ENCODE peak calls at places on chromosomes 1 and 21, in six cellular contexts. R is K562, J is H1, T is SK-N-SH, U is HepG2, E is GM12878. A is an unnamed sample.

GRCh38 chr21:40850071-40850470 is 3.1 kb upstream of the DSCAM start:
- DNase-seq in R (no peak), J (no peak), T (no peak), U (no peak), E (no peak), A (peak; percentile 67)

GRCh38 chr1:118944133-118944532 is 44.0 kb downstream of the TBX15 start:
- DNase-seq in R (no peak), J (no peak), T (no peak), U (no peak), E (no peak), A (no peak)

GRCh38 chr21:45584786-45585185 is 42.5 kb upstream of the SLC19A1 start:
- DNase-seq in R (no peak), J (no peak), T (no peak), U (no peak), E (no peak), A (no peak)

GRCh38 chr1:2628933-2629626 is 3.7 kb downstream of the MMEL1 start:
- DNase-seq in R (no peak), J (no peak), T (peak; percentile 42), U (no peak), E (no peak), A (no peak)

GRCh38 chr1:200231787-200232222 is 178.0 kb downstream of the ZNF281 start:
- DNase-seq in R (no peak), J (no peak), T (no peak), U (peak; percentile 17), E (no peak), A (no peak)

GRCh38 chr1:200051620-200052019 is 24.1 kb downstream of the NR5A2 start:
- DNase-seq in R (no peak), J (no peak), T (no peak), U (no peak), E (no peak), A (no peak)

GRCh38 chr1:161037661-161038522 is 872 bp downstream of the TSTD1 start:
- DNase-seq in R (no peak), J (peak; percentile 74), T (no peak), U (no peak), E (no peak), A (no peak)

GRCh38 chr1:78168306-78168705 is 122.5 kb downstream of the GIPC2 start:
- DNase-seq in R (no peak), J (no peak), T (no peak), U (no peak), E (no peak), A (no peak)

GRCh38 chr1:70633004-70633403 is 221.9 kb downstream of the CTH start:
- DNase-seq in R (peak; percentile 26), J (no peak), T (no peak), U (no peak), E (no peak), A (no peak)

GRCh38 chr21:33848252-33848953 is 67.2 kb downstream of the ATP5PO start:
- DNase-seq in R (no peak), J (no peak), T (no peak), U (no peak), E (no peak), A (no peak)

GRCh38 chr1:201361652-201362504 is 15.6 kb downstream of the TNNT2 start:
- DNase-seq in R (peak; percentile 66), J (peak; percentile 88), T (peak; percentile 93), U (peak; percentile 28), E (no peak), A (peak; percentile 3)

GRCh38 chr1:2003564-2004131 is at the start of gene CFAP74:
- DNase-seq in R (peak; percentile 69), J (peak; percentile 96), T (peak; percentile 86), U (peak; percentile 34), E (no peak), A (no peak)

GRCh38 chr1:175857756-175858155 is 114.4 kb upstream of the TNR start:
- DNase-seq in R (no peak), J (no peak), T (no peak), U (no peak), E (no peak), A (no peak)

GRCh38 chr1:56578664-56578962 is 750 bp downstream of the PLPP3 start:
- DNase-seq in R (no peak), J (no peak), T (peak; percentile 80), U (no peak), E (no peak), A (no peak)

GRCh38 chr1:10510520-10511493 is 36.1 kb downstream of the PEX14 start:
- DNase-seq in R (peak; percentile 91), J (no peak), T (no peak), U (no peak), E (peak; percentile 86), A (no peak)

GRCh38 chr1:83086346-83086745 is 912.6 kb downstream of the TTLL7 start:
- DNase-seq in R (no peak), J (no peak), T (no peak), U (no peak), E (no peak), A (no peak)

GRCh38 chr1:245707941-245708340 is 553.2 kb downstream of the KIF26B start:
- DNase-seq in R (no peak), J (peak; percentile 36), T (peak; percentile 1), U (no peak), E (no peak), A (no peak)

GRCh38 chr1:145981299-145981600 is 15.1 kb downstream of the TXNIP start:
- DNase-seq in R (no peak), J (no peak), T (no peak), U (no peak), E (no peak), A (no peak)

GRCh38 chr1:229364216-229365065 is 21.6 kb upstream of the CCSAP start:
- DNase-seq in R (no peak), J (no peak), T (no peak), U (no peak), E (no peak), A (no peak)

GRCh38 chr1:43302721-43303476 is 2.1 kb downstream of the TIE1 start:
- DNase-seq in R (no peak), J (no peak), T (no peak), U (peak; percentile 16), E (no peak), A (no peak)

GRCh38 chr21:36472377-36472776 is 7.5 kb downstream of the CLDN14 start:
- DNase-seq in R (no peak), J (no peak), T (no peak), U (no peak), E (no peak), A (no peak)

GRCh38 chr1:99347041-99347684 is 82.9 kb downstream of the PLPPR4 start:
- DNase-seq in R (no peak), J (no peak), T (no peak), U (no peak), E (no peak), A (no peak)

DNA sequence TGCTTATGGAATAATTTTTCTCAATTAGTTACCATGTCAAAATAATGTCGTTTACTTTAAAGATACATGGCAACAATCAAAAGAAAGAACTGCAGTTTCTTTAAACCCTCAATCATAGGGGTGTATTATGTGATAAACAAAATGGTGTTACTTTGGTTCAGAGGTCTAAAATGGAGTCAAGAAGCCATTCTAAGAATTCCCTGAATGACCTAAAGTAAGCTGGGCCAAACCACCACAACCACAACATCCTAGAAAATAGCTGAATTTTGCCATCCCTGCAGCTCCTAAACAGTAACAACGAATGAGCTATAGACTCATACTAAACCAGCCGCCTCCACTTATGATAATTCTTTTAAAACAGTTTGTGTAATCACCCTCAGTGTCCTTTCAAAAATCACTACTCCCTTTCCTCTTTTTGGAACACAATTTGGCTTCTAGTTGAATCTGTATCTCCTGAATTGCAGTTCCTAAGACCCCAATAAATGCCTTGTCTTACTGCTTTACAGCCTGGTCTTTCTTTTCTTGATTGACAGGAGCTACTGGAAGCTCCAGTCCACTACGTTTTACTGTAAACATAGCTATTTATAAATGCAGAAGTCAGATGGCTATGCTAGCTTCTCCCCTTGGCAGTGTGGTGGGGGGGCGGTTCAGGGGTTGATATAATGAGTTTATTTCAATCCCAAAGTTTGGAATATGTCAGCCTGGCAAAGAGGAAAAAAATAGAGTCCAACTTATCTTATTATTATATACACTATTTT is 84.3 kb downstream of the PLPPR4 start:
- DNase-seq in R (no peak), J (no peak), T (no peak), U (no peak), E (no peak), A (no peak)
- H3K27ac ChIP-seq in R (no peak overlapping the region), J (no peak overlapping the region), T (no peak overlapping the region), U (no peak overlapping the region), E (no peak overlapping the region), A (no peak overlapping the region)

GRCh38 chr1:151834239-151834638 is 2.6 kb upstream of the RORC start:
- DNase-seq in R (no peak), J (no peak), T (no peak), U (peak; percentile 20), E (no peak), A (no peak)

GRCh38 chr1:151833172-151833571 is 1.6 kb upstream of the RORC start:
- DNase-seq in R (no peak), J (no peak), T (no peak), U (no peak), E (no peak), A (no peak)

GRCh38 chr1:151831256-151831591 is 378 bp downstream of the RORC start:
- DNase-seq in R (no peak), J (no peak), T (no peak), U (no peak), E (no peak), A (no peak)

GRCh38 chr1:151831605-151832004 is at the start of gene RORC:
- DNase-seq in R (no peak), J (no peak), T (no peak), U (peak; percentile 16), E (no peak), A (no peak)

GRCh38 chr1:151832318-151832984 is 849 bp upstream of the RORC start:
- DNase-seq in R (no peak), J (no peak), T (peak; percentile 57), U (peak; percentile 70), E (no peak), A (no peak)
- TF ChIP-seq GABPA in R (no peak), J (no peak), T (no peak), U (no peak), E (no peak), A (no peak)

GRCh38 chr1:152359906-152360305 is at the start of gene FLG2:
- DNase-seq in R (no peak), J (no peak), T (no peak), U (no peak), E (no peak), A (no peak)

GRCh38 chr1:152356736-152357135 is 3.1 kb downstream of the FLG2 start:
- DNase-seq in R (no peak), J (no peak), T (no peak), U (no peak), E (no peak), A (no peak)
- H3K27ac ChIP-seq in R (no peak overlapping the region), J (no peak overlapping the region), T (no peak overlapping the region), U (no peak overlapping the region), E (no peak overlapping the region), A (no peak overlapping the region)

GRCh38 chr1:204760350-204761134 is 75.0 kb upstream of the LRRN2 start:
- DNase-seq in R (no peak), J (no peak), T (no peak), U (no peak), E (no peak), A (no peak)
- TF ChIP-seq GABPA in R (no peak), J (no peak), T (no peak), U (no peak), E (no peak), A (no peak)